ENCODE peak calls at places on chromosomes 1 and 21, in six cellular contexts. One of them, this sample, is unnamed.

GRCh38 chr1:96562094-96562493 is 159.5 kb upstream of the PTBP2 start:
- DNase-seq in IMR-90: no peak
- DNase-seq in mesendoderm: no peak
- DNase-seq in H9: no peak
- DNase-seq in neuronal stem cell: no peak
- DNase-seq in H1: no peak
- DNase-seq in this sample: no peak

GRCh38 chr1:31577515-31578191 is 1.3 kb downstream of the TINAGL1 start:
- DNase-seq in IMR-90: peak
- DNase-seq in mesendoderm: peak
- DNase-seq in H9: no peak
- DNase-seq in neuronal stem cell: no peak
- DNase-seq in H1: peak
- DNase-seq in this sample: no peak

GRCh38 chr1:44945992-44946391 is 40.4 kb downstream of the EIF2B3 start:
- DNase-seq in IMR-90: no peak
- DNase-seq in mesendoderm: no peak
- DNase-seq in H9: no peak
- DNase-seq in neuronal stem cell: no peak
- DNase-seq in H1: no peak
- DNase-seq in this sample: no peak

GRCh38 chr1:52955129-52955970 is 28.3 kb downstream of the SCP2 start:
- DNase-seq in IMR-90: peak
- DNase-seq in mesendoderm: no peak
- DNase-seq in H9: no peak
- DNase-seq in neuronal stem cell: no peak
- DNase-seq in H1: no peak
- DNase-seq in this sample: peak

GRCh38 chr1:227904541-227905335 is 43.0 kb downstream of the WNT9A start:
- DNase-seq in IMR-90: no peak
- DNase-seq in mesendoderm: no peak
- DNase-seq in H9: no peak
- DNase-seq in neuronal stem cell: no peak
- DNase-seq in H1: no peak
- DNase-seq in this sample: no peak

GRCh38 chr1:25566730-25567341 is 23.4 kb downstream of the LDLRAP1 start:
- DNase-seq in IMR-90: peak
- DNase-seq in mesendoderm: no peak
- DNase-seq in H9: peak
- DNase-seq in neuronal stem cell: no peak
- DNase-seq in H1: no peak
- DNase-seq in this sample: peak

GRCh38 chr21:35428489-35428888 is 379.4 kb upstream of the RUNX1 start:
- DNase-seq in IMR-90: no peak
- DNase-seq in mesendoderm: peak
- DNase-seq in H9: no peak
- DNase-seq in neuronal stem cell: no peak
- DNase-seq in H1: no peak
- DNase-seq in this sample: peak

GRCh38 chr1:47469405-47469759 is 31.5 kb downstream of the FOXD2 start:
- DNase-seq in IMR-90: no peak
- DNase-seq in mesendoderm: no peak
- DNase-seq in H9: no peak
- DNase-seq in neuronal stem cell: no peak
- DNase-seq in H1: no peak
- DNase-seq in this sample: no peak

GRCh38 chr1:15152318-15153183 is 996 bp upstream of the TMEM51 start:
- DNase-seq in IMR-90: peak
- DNase-seq in mesendoderm: peak
- DNase-seq in H9: peak
- DNase-seq in neuronal stem cell: peak
- DNase-seq in H1: peak
- DNase-seq in this sample: peak

GRCh38 chr1:223878598-223879325 is 33.0 kb upstream of the TP53BP2 start:
- DNase-seq in IMR-90: no peak
- DNase-seq in mesendoderm: no peak
- DNase-seq in H9: no peak
- DNase-seq in neuronal stem cell: no peak
- DNase-seq in H1: no peak
- DNase-seq in this sample: no peak

GRCh38 chr1:2480986-2481364 is 4.9 kb downstream of the PLCH2 start:
- DNase-seq in IMR-90: no peak
- DNase-seq in mesendoderm: no peak
- DNase-seq in H9: no peak
- DNase-seq in neuronal stem cell: no peak
- DNase-seq in H1: no peak
- DNase-seq in this sample: no peak

GRCh38 chr1:28867850-28868249 is 46.5 kb upstream of the EPB41 start:
- DNase-seq in IMR-90: no peak
- DNase-seq in mesendoderm: no peak
- DNase-seq in H9: no peak
- DNase-seq in neuronal stem cell: no peak
- DNase-seq in H1: no peak
- DNase-seq in this sample: no peak

GRCh38 chr1:203888807-203889251 is 27.4 kb downstream of the SNRPE start:
- DNase-seq in IMR-90: peak
- DNase-seq in mesendoderm: no peak
- DNase-seq in H9: no peak
- DNase-seq in neuronal stem cell: no peak
- DNase-seq in H1: no peak
- DNase-seq in this sample: peak
- H2BK5ac ChIP-seq in IMR-90: peak
- H2BK5ac ChIP-seq in mesendoderm: no peak
- H2BK5ac ChIP-seq in H9: no peak
- H2BK5ac ChIP-seq in neuronal stem cell: no peak
- H2BK5ac ChIP-seq in H1: no peak
- H2BK5ac ChIP-seq in this sample: no peak

GRCh38 chr1:18412882-18413353 is 67.8 kb upstream of the KLHDC7A start:
- DNase-seq in IMR-90: no peak
- DNase-seq in mesendoderm: no peak
- DNase-seq in H9: no peak
- DNase-seq in neuronal stem cell: no peak
- DNase-seq in H1: no peak
- DNase-seq in this sample: no peak
- H3K9ac ChIP-seq in IMR-90: no peak
- H3K9ac ChIP-seq in mesendoderm: no peak
- H3K9ac ChIP-seq in H9: no peak
- H3K9ac ChIP-seq in neuronal stem cell: no peak
- H3K9ac ChIP-seq in H1: no peak
- H3K9ac ChIP-seq in this sample: no peak

GRCh38 chr1:201460783-201461182 is 8.2 kb downstream of the PHLDA3 start:
- DNase-seq in IMR-90: no peak
- DNase-seq in mesendoderm: no peak
- DNase-seq in H9: no peak
- DNase-seq in neuronal stem cell: no peak
- DNase-seq in H1: no peak
- DNase-seq in this sample: no peak
- H2BK5ac ChIP-seq in IMR-90: peak
- H2BK5ac ChIP-seq in mesendoderm: no peak
- H2BK5ac ChIP-seq in H9: no peak
- H2BK5ac ChIP-seq in neuronal stem cell: no peak
- H2BK5ac ChIP-seq in H1: no peak
- H2BK5ac ChIP-seq in this sample: peak

DNA sequence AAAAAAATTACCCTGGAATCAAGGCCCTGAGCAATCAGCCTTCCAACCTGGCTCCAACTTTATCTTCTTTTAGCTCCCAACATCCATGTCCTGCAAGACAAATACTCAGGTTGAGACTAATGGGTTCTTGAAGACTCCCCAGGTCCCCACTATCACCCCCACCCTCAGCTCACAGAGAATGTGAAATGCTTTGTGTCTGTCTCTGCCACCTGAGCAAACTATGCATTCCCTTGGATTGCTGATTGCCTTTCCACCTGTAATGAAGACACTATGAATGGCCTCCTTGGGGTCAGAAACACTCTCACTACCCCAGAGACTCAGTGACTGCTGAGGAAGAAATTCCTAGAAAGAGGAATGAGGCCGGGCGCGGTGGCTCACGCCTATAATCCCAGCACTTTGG is 121.2 kb upstream of the GALNT2 start:
- DNase-seq in IMR-90: no peak
- DNase-seq in mesendoderm: no peak
- DNase-seq in H9: no peak
- DNase-seq in neuronal stem cell: no peak
- DNase-seq in H1: no peak
- DNase-seq in this sample: no peak
- H3K9ac ChIP-seq in IMR-90: no peak
- H3K9ac ChIP-seq in mesendoderm: no peak
- H3K9ac ChIP-seq in H9: no peak
- H3K9ac ChIP-seq in neuronal stem cell: no peak
- H3K9ac ChIP-seq in H1: no peak
- H3K9ac ChIP-seq in this sample: no peak

DNA sequence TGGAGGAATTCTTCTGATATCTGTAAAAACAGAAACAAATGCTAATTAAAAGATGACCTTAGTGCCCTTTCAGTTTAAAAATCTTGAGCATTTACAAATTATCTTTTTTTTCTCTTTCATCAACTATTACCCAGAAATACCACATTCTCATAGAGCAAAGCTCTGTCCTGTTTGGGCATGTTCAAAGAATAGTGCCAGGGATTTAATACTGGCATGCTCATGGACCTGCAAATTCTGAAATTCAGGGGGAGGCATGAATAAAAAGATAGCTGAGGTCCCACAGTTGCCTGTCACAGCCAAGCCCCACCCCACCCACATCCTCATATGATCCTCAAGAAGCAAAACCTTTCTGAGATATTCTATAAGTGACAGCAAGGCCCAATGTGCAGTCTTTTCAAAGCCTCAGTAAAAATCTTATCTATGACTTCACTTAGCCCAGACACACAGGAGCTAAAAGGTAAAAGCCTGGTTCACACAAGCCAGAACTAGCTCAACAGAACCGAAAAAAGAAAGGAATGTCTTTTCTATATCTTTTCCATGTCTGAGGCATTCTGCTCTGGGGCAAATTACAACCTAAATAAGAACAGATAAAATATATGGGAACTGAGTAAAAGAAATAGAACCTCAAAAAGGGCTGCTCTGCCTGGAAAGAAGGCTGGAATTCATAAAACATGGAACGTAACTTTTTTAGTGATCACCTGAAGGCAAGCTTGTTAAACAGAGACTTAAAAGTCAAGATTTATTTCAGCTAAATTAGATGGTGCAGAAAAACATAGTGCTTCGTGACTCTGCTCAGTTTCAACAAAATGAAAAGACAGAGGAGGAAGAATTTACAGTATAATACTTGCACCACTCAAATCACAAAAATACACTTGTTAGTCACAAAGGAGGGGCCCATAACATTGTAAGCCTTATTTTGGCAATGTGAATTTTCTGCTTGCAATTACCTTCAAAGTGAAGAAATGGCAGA is 11.0 kb downstream of the WLS start:
- DNase-seq in IMR-90: no peak
- DNase-seq in mesendoderm: no peak
- DNase-seq in H9: no peak
- DNase-seq in neuronal stem cell: no peak
- DNase-seq in H1: no peak
- DNase-seq in this sample: no peak
- H2BK5ac ChIP-seq in IMR-90: peak
- H2BK5ac ChIP-seq in mesendoderm: no peak
- H2BK5ac ChIP-seq in H9: no peak
- H2BK5ac ChIP-seq in neuronal stem cell: no peak
- H2BK5ac ChIP-seq in H1: no peak
- H2BK5ac ChIP-seq in this sample: no peak

DNA sequence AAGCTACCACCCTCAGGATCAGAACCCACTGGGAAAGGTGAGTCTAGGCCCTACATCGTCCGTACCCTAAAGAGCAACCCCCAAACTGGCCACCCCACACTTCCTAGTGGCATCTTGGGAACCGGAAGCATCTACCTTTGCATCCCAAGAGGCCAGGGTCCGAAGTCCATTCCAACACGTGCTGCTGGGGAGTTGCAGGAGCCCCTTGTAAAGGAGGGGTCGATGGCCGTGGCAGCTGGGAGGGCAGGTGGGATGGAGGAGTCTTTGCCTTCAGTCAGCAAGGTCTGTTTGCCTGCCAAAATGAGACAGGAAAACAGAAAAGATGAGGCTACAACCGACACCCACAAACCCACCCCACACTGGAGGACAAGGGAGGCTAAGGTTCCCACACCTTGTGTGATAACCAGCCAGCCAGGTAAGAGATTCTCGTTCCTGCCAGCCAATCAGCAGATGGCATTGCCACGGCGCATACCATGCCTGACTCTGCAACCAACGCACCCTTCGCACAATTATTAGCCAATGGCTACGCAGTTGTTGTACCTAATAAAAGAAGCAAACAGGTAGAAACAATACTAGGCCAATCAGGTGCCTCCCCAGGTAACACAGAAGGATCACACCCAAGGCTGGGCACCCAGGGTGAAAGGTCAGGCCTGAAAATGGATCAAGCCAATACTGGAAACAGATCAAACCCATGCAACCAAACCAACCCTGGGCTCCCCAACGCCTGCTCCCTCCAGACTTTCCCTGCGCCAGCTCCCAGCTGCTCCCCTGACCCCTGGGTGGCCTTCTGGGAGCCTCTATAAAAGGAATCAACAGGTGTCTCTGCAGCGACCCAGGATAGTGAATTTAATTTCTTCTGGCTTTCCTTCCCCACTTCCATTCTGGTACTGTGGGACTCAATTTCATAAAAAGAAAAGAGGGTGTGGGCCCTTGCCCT is 35.6 kb downstream of the CASZ1 start:
- DNase-seq in IMR-90: no peak
- DNase-seq in mesendoderm: no peak
- DNase-seq in H9: no peak
- DNase-seq in neuronal stem cell: no peak
- DNase-seq in H1: no peak
- DNase-seq in this sample: no peak
- H3K9ac ChIP-seq in IMR-90: no peak
- H3K9ac ChIP-seq in mesendoderm: no peak
- H3K9ac ChIP-seq in H9: no peak
- H3K9ac ChIP-seq in neuronal stem cell: no peak
- H3K9ac ChIP-seq in H1: no peak
- H3K9ac ChIP-seq in this sample: no peak

This sample was measured in mesenchymal stem cell.